ENCODE peak calls at places on chromosomes 4 and X, in four cellular contexts. One of them, this sample, is unnamed.

GRCh38 chrX:133171962-133172708 is 46.0 kb downstream of the TFDP3 start:
- DNase-seq in PC-3: peak
- DNase-seq in MM.1S: peak
- DNase-seq in mesenchymal stem cell: peak
- DNase-seq in this sample: peak

GRCh38 chr4:25361253-25361652 is 15.8 kb upstream of the ANAPC4 start:
- DNase-seq in PC-3: no peak
- DNase-seq in MM.1S: no peak
- DNase-seq in mesenchymal stem cell: no peak
- DNase-seq in this sample: no peak

GRCh38 chrX:135449637-135450550 is 28.1 kb downstream of the SMIM10L2A start:
- DNase-seq in PC-3: no peak
- DNase-seq in MM.1S: no peak
- DNase-seq in mesenchymal stem cell: no peak
- DNase-seq in this sample: no peak

GRCh38 chr4:7428261-7429068 is 6.3 kb downstream of the PSAPL1 start:
- DNase-seq in PC-3: no peak
- DNase-seq in MM.1S: no peak
- DNase-seq in mesenchymal stem cell: no peak
- DNase-seq in this sample: no peak

GRCh38 chr4:54818481-54818880 is 160.7 kb downstream of the KIT start:
- DNase-seq in PC-3: no peak
- DNase-seq in MM.1S: no peak
- DNase-seq in mesenchymal stem cell: no peak
- DNase-seq in this sample: no peak

GRCh38 chrX:25737540-25737939 is 400.6 kb upstream of the MAGEB18 start:
- DNase-seq in PC-3: no peak
- DNase-seq in MM.1S: no peak
- DNase-seq in mesenchymal stem cell: peak
- DNase-seq in this sample: no peak

GRCh38 chr4:156677136-156677535 is 294.5 kb downstream of the PDGFC start:
- DNase-seq in PC-3: peak
- DNase-seq in MM.1S: peak
- DNase-seq in mesenchymal stem cell: peak
- DNase-seq in this sample: peak

GRCh38 chr4:85177092-85177491 is 210.6 kb upstream of the WDFY3 start:
- DNase-seq in PC-3: no peak
- DNase-seq in MM.1S: no peak
- DNase-seq in mesenchymal stem cell: no peak
- DNase-seq in this sample: no peak

GRCh38 chr4:79917246-79917645 is 155.8 kb downstream of the ANTXR2 start:
- DNase-seq in PC-3: peak
- DNase-seq in MM.1S: peak
- DNase-seq in mesenchymal stem cell: peak
- DNase-seq in this sample: peak

GRCh38 chrX:110216027-110216426 is 101.9 kb downstream of the AMMECR1 start:
- DNase-seq in PC-3: no peak
- DNase-seq in MM.1S: no peak
- DNase-seq in mesenchymal stem cell: no peak
- DNase-seq in this sample: no peak

GRCh38 chr4:142815834-142816233 is 30.3 kb downstream of the INPP4B start:
- DNase-seq in PC-3: peak
- DNase-seq in MM.1S: no peak
- DNase-seq in mesenchymal stem cell: peak
- DNase-seq in this sample: peak

GRCh38 chr4:130257271-130257670 is 1161.3 kb downstream of the C4orf33 start:
- DNase-seq in PC-3: peak
- DNase-seq in MM.1S: no peak
- DNase-seq in mesenchymal stem cell: peak
- DNase-seq in this sample: peak

GRCh38 chr4:38233727-38234478 is 273.7 kb downstream of the PTTG2 start:
- DNase-seq in PC-3: no peak
- DNase-seq in MM.1S: no peak
- DNase-seq in mesenchymal stem cell: no peak
- DNase-seq in this sample: no peak

GRCh38 chr4:77074961-77075855 is 581 bp downstream of the CCNI start:
- DNase-seq in PC-3: peak
- DNase-seq in MM.1S: peak
- DNase-seq in mesenchymal stem cell: peak
- DNase-seq in this sample: peak

GRCh38 chr4:24771241-24771640 is 24.1 kb upstream of the SOD3 start:
- DNase-seq in PC-3: peak
- DNase-seq in MM.1S: no peak
- DNase-seq in mesenchymal stem cell: no peak
- DNase-seq in this sample: no peak

GRCh38 chr4:125111352-125111751 is 203.4 kb upstream of the FAT4 start:
- DNase-seq in PC-3: no peak
- DNase-seq in MM.1S: no peak
- DNase-seq in mesenchymal stem cell: no peak
- DNase-seq in this sample: no peak

GRCh38 chrX:1205681-1206611 is 6.5 kb downstream of the CRLF2 start:
- DNase-seq in PC-3: peak
- DNase-seq in MM.1S: peak
- DNase-seq in mesenchymal stem cell: peak
- DNase-seq in this sample: peak

GRCh38 chrX:37638047-37638446 is 47.5 kb upstream of the XK start:
- DNase-seq in PC-3: no peak
- DNase-seq in MM.1S: peak
- DNase-seq in mesenchymal stem cell: no peak
- DNase-seq in this sample: no peak

DNA sequence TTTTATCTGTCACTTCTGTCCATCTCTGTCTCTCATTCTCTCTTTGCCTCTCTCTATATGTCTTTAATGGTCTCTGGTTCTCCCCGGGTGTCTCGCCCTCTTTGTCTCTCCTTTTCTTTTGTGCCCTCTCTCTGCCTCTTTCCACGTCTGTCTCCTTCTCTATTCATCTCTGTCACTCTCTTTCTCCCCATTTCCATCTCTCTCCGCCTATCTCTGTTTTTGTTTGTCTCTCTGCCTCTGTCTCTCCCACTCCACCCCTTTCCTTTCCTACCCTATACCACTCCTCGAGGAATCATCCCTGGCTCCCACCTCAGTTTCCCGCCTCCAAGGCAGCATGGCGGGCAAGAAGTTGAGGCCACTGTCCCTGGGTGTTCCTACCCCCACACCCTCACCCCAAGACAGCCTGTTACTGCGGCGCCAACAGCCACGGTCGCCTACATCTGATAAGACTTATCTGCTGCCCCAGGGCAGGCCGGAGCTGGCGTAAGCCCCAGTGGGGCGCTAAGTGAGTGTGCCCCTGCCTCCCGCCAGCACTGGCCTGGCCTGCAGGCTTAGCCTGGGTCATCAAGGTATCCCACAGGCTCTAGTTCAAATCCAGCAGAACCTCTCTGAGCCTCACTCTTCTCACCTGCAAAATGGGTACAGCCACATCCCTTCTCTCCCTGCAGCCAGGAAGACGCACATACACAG is 720 bp upstream of the GATA1 start:
- DNase-seq in PC-3: no peak
- DNase-seq in MM.1S: no peak
- DNase-seq in mesenchymal stem cell: no peak
- DNase-seq in this sample: no peak
- H3K9ac ChIP-seq in PC-3: no peak
- H3K9ac ChIP-seq in MM.1S: no peak
- H3K9ac ChIP-seq in mesenchymal stem cell: no peak
- H3K9ac ChIP-seq in this sample: no peak

GRCh38 chr4:74793757-74794340 is 474 bp downstream of the BTC start:
- DNase-seq in PC-3: peak
- DNase-seq in MM.1S: peak
- DNase-seq in mesenchymal stem cell: peak
- DNase-seq in this sample: peak
- H2AFZ ChIP-seq in PC-3: peak
- H2AFZ ChIP-seq in MM.1S: peak
- H2AFZ ChIP-seq in mesenchymal stem cell: peak
- H2AFZ ChIP-seq in this sample: peak

GRCh38 chrX:40074959-40075332 is 22.8 kb downstream of the BCOR start:
- DNase-seq in PC-3: no peak
- DNase-seq in MM.1S: no peak
- DNase-seq in mesenchymal stem cell: no peak
- DNase-seq in this sample: no peak
- H3K9ac ChIP-seq in PC-3: no peak
- H3K9ac ChIP-seq in MM.1S: no peak
- H3K9ac ChIP-seq in mesenchymal stem cell: no peak
- H3K9ac ChIP-seq in this sample: no peak

DNA sequence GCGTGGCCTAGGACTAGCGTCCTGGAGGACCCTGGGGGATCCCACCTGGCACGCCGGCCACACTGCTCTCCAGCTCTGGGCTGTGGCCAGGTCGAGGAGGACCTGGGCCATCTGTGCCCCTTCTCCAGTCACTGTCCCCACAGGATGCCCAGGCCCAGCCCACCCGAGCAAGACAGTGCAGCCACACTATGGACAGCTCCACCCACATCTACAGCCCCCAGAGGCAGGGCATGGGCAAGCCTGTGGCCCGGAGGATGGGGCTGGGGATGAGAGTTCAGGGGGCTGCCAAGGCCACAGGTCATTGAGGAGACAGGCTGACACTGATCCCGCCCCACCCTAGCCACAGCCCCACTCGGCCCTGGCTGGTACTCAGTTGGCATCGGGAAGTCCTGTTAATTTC is 30.3 kb downstream of the FAM53A start:
- DNase-seq in PC-3: no peak
- DNase-seq in MM.1S: no peak
- DNase-seq in mesenchymal stem cell: no peak
- DNase-seq in this sample: no peak
- H2AFZ ChIP-seq in PC-3: no peak
- H2AFZ ChIP-seq in MM.1S: no peak
- H2AFZ ChIP-seq in mesenchymal stem cell: no peak
- H2AFZ ChIP-seq in this sample: no peak

GRCh38 chrX:41590641-41591040 is 98.1 kb upstream of the GPR34 start:
- DNase-seq in PC-3: no peak
- DNase-seq in MM.1S: no peak
- DNase-seq in mesenchymal stem cell: no peak
- DNase-seq in this sample: no peak

GRCh38 chrX:41591906-41592305 is 96.9 kb upstream of the GPR34 start:
- DNase-seq in PC-3: no peak
- DNase-seq in MM.1S: no peak
- DNase-seq in mesenchymal stem cell: no peak
- DNase-seq in this sample: no peak

GRCh38 chrX:41589634-41590270 is 99.0 kb upstream of the GPR34 start:
- DNase-seq in PC-3: no peak
- DNase-seq in MM.1S: no peak
- DNase-seq in mesenchymal stem cell: peak
- DNase-seq in this sample: peak

DNA sequence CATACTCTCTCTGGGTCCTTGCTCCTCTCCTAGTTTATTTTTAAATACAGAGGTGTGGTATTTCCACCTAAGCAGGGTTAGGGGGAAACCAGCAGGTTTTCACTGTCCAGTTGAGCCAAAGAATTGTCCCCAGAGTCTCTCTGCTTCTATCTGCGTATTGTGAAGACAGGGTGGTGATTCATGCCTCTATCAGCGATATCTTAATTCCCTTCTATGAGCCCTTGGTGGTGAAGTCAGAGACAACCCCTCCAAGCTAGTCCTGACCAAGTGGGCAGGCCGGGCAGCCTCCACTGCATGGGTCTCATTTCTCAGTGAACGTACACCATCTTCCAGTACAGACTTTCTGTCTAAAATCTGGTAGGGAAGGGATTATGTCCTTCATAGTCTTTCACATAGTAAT is 100.5 kb upstream of the GPR34 start:
- DNase-seq in PC-3: no peak
- DNase-seq in MM.1S: no peak
- DNase-seq in mesenchymal stem cell: no peak
- DNase-seq in this sample: no peak
- H3K9ac ChIP-seq in PC-3: no peak
- H3K9ac ChIP-seq in MM.1S: no peak
- H3K9ac ChIP-seq in mesenchymal stem cell: no peak
- H3K9ac ChIP-seq in this sample: no peak

GRCh38 chr4:140105436-140105835 is 48.5 kb downstream of the MAML3 start:
- DNase-seq in PC-3: no peak
- DNase-seq in MM.1S: no peak
- DNase-seq in mesenchymal stem cell: no peak
- DNase-seq in this sample: no peak

GRCh38 chr4:140102406-140102805 is 51.6 kb downstream of the MAML3 start:
- DNase-seq in PC-3: peak
- DNase-seq in MM.1S: no peak
- DNase-seq in mesenchymal stem cell: no peak
- DNase-seq in this sample: peak

GRCh38 chr4:140100771-140101170 is 53.2 kb downstream of the MAML3 start:
- DNase-seq in PC-3: no peak
- DNase-seq in MM.1S: no peak
- DNase-seq in mesenchymal stem cell: no peak
- DNase-seq in this sample: no peak

GRCh38 chr4:140106277-140106842 is 47.6 kb downstream of the MAML3 start:
- DNase-seq in PC-3: no peak
- DNase-seq in MM.1S: no peak
- DNase-seq in mesenchymal stem cell: peak
- DNase-seq in this sample: no peak

GRCh38 chr4:140103676-140104075 is 50.3 kb downstream of the MAML3 start:
- DNase-seq in PC-3: peak
- DNase-seq in MM.1S: no peak
- DNase-seq in mesenchymal stem cell: peak
- DNase-seq in this sample: peak
- H2AFZ ChIP-seq in PC-3: no peak
- H2AFZ ChIP-seq in MM.1S: no peak
- H2AFZ ChIP-seq in mesenchymal stem cell: no peak
- H2AFZ ChIP-seq in this sample: peak

DNA sequence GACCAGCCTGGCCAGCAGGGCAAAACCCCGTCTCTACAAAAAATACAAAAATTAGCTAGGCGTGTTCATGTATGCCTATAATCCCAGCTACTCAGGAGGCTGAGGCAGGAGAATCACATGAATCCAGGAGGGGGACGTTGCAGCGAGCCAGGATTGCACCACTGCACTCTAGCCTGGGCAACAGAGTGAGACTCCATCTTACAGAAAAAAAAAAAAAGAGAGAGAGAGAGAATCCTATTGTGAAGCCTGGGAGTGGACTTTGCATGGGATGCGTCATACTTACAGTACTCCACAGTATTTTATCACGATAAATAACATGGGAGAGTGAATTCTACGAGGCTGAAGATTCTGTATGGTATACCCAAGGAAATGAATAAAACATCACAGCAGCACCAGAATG is 139.6 kb downstream of the AASDH start:
- DNase-seq in PC-3: no peak
- DNase-seq in MM.1S: no peak
- DNase-seq in mesenchymal stem cell: no peak
- DNase-seq in this sample: no peak
- H3K9ac ChIP-seq in PC-3: no peak
- H3K9ac ChIP-seq in MM.1S: no peak
- H3K9ac ChIP-seq in mesenchymal stem cell: no peak
- H3K9ac ChIP-seq in this sample: no peak

GRCh38 chr4:187602339-187603092 is 393.1 kb upstream of the ZFP42 start:
- DNase-seq in PC-3: peak
- DNase-seq in MM.1S: no peak
- DNase-seq in mesenchymal stem cell: peak
- DNase-seq in this sample: peak
- H2AFZ ChIP-seq in PC-3: peak
- H2AFZ ChIP-seq in MM.1S: no peak
- H2AFZ ChIP-seq in mesenchymal stem cell: no peak
- H2AFZ ChIP-seq in this sample: peak

GRCh38 chrX:47321386-47321785 is 49.0 kb upstream of the ZNF157 start:
- DNase-seq in PC-3: no peak
- DNase-seq in MM.1S: no peak
- DNase-seq in mesenchymal stem cell: peak
- DNase-seq in this sample: peak
- H3K9ac ChIP-seq in PC-3: no peak
- H3K9ac ChIP-seq in MM.1S: no peak
- H3K9ac ChIP-seq in mesenchymal stem cell: no peak
- H3K9ac ChIP-seq in this sample: peak

GRCh38 chr4:129145222-129145730 is 49.3 kb downstream of the C4orf33 start:
- DNase-seq in PC-3: no peak
- DNase-seq in MM.1S: no peak
- DNase-seq in mesenchymal stem cell: peak
- DNase-seq in this sample: no peak
- H2AFZ ChIP-seq in PC-3: no peak
- H2AFZ ChIP-seq in MM.1S: no peak
- H2AFZ ChIP-seq in mesenchymal stem cell: no peak
- H2AFZ ChIP-seq in this sample: no peak